ENCODE peak calls at places on chromosomes 1 and 21, in seven cellular contexts. One of them, this sample, is unnamed.

GRCh38 chr1:211831558-211832323 is 1.2 kb upstream of the LPGAT1 start:
- DNase-seq in osteocyte: no peak
- DNase-seq in PC-3: no peak
- DNase-seq in astrocyte: no peak
- DNase-seq in tibial artery: no peak
- DNase-seq in progenitor cell of endocrine pancreas: no peak
- DNase-seq in choroid plexus epithelial cell: no peak
- DNase-seq in this sample: no peak

GRCh38 chr1:25163986-25164385 is 68.3 kb downstream of the SYF2 start:
- DNase-seq in astrocyte: no peak
- DNase-seq in choroid plexus epithelial cell: no peak
- DNase-seq in tibial artery: no peak
- DNase-seq in PC-3: no peak
- DNase-seq in progenitor cell of endocrine pancreas: no peak
- DNase-seq in osteocyte: peak
- DNase-seq in this sample: no peak

GRCh38 chr1:231421616-231421970 is 494 bp downstream of the EGLN1 start:
- DNase-seq in osteocyte: no peak
- DNase-seq in choroid plexus epithelial cell: peak
- DNase-seq in PC-3: peak
- DNase-seq in tibial artery: peak
- DNase-seq in astrocyte: no peak
- DNase-seq in progenitor cell of endocrine pancreas: no peak
- DNase-seq in this sample: peak

GRCh38 chr1:9320520-9321479 is 28.1 kb downstream of the SPSB1 start:
- DNase-seq in PC-3: no peak
- DNase-seq in progenitor cell of endocrine pancreas: no peak
- DNase-seq in osteocyte: no peak
- DNase-seq in tibial artery: no peak
- DNase-seq in choroid plexus epithelial cell: no peak
- DNase-seq in astrocyte: no peak
- DNase-seq in this sample: no peak

GRCh38 chr1:236164273-236164672 is 21.9 kb downstream of the GPR137B start:
- DNase-seq in progenitor cell of endocrine pancreas: no peak
- DNase-seq in choroid plexus epithelial cell: no peak
- DNase-seq in osteocyte: no peak
- DNase-seq in PC-3: no peak
- DNase-seq in astrocyte: no peak
- DNase-seq in tibial artery: no peak
- DNase-seq in this sample: no peak

GRCh38 chr21:45822429-45823099 is 159.0 kb upstream of the COL6A1 start:
- DNase-seq in PC-3: no peak
- DNase-seq in choroid plexus epithelial cell: no peak
- DNase-seq in astrocyte: no peak
- DNase-seq in osteocyte: peak
- DNase-seq in tibial artery: no peak
- DNase-seq in progenitor cell of endocrine pancreas: no peak
- DNase-seq in this sample: no peak

GRCh38 chr1:46549697-46550681 is 1.5 kb downstream of the KNCN start:
- DNase-seq in PC-3: peak
- DNase-seq in progenitor cell of endocrine pancreas: no peak
- DNase-seq in choroid plexus epithelial cell: peak
- DNase-seq in osteocyte: no peak
- DNase-seq in tibial artery: no peak
- DNase-seq in astrocyte: peak
- DNase-seq in this sample: peak

GRCh38 chr1:97870574-97870973 is 50.3 kb downstream of the DPYD start:
- DNase-seq in progenitor cell of endocrine pancreas: no peak
- DNase-seq in astrocyte: no peak
- DNase-seq in choroid plexus epithelial cell: no peak
- DNase-seq in osteocyte: no peak
- DNase-seq in tibial artery: no peak
- DNase-seq in PC-3: no peak
- DNase-seq in this sample: no peak

GRCh38 chr1:212045981-212046380 is 10.4 kb downstream of the DTL start:
- DNase-seq in PC-3: no peak
- DNase-seq in choroid plexus epithelial cell: peak
- DNase-seq in astrocyte: peak
- DNase-seq in tibial artery: no peak
- DNase-seq in osteocyte: no peak
- DNase-seq in progenitor cell of endocrine pancreas: no peak
- DNase-seq in this sample: peak

GRCh38 chr1:2108213-2108876 is 58.1 kb downstream of the PRKCZ start:
- DNase-seq in choroid plexus epithelial cell: peak
- DNase-seq in osteocyte: no peak
- DNase-seq in progenitor cell of endocrine pancreas: no peak
- DNase-seq in astrocyte: no peak
- DNase-seq in tibial artery: no peak
- DNase-seq in PC-3: peak
- DNase-seq in this sample: no peak

GRCh38 chr1:21935891-21936365 is 1.2 kb downstream of the HSPG2 start:
- DNase-seq in PC-3: peak
- DNase-seq in osteocyte: no peak
- DNase-seq in tibial artery: no peak
- DNase-seq in choroid plexus epithelial cell: no peak
- DNase-seq in astrocyte: no peak
- DNase-seq in progenitor cell of endocrine pancreas: no peak
- DNase-seq in this sample: no peak

GRCh38 chr21:36419241-36419640 is 34.0 kb downstream of the CHAF1B start:
- DNase-seq in osteocyte: no peak
- DNase-seq in progenitor cell of endocrine pancreas: no peak
- DNase-seq in tibial artery: no peak
- DNase-seq in choroid plexus epithelial cell: no peak
- DNase-seq in astrocyte: no peak
- DNase-seq in PC-3: no peak
- DNase-seq in this sample: no peak

DNA sequence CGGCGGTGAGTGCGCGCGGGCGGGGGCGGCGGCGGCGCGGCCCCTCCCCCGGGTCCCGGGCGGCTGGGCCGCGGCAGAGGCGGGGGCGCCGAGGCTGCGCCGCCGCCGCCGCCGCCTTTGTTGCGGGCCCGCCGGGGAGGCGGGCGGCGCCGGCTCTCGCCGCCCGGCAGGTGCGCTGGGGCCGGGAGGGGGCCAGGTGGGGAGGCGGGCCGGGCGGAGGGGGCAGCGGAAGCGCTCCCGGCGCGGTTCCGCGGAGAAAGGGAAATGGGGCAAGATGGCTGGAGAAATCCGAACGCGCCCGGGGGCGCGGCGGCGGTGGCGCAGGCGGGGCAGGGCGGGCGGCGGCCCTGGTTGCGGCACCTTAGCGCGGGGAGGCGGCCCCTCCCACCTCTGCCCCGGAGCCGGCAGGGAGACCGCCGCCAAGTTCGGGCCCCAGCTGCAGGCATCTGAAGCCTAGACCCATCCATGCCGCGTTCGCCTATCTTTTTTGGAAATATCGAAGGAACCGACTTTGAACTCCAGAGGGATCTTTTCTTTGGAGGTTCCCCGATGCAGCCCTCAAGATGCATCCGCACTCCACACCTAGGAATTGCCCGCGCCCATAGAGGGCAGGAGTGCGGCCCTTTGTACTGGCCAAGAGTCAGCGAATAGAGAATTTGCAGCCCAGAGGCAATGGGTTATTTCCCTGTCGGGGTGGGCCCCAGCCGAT is 479 bp downstream of the POGK start:
- DNase-seq in choroid plexus epithelial cell: peak
- DNase-seq in tibial artery: peak
- DNase-seq in astrocyte: peak
- DNase-seq in osteocyte: no peak
- DNase-seq in progenitor cell of endocrine pancreas: peak
- DNase-seq in PC-3: peak
- DNase-seq in this sample: peak
- TF ChIP-seq CTCF in choroid plexus epithelial cell: peak
- TF ChIP-seq CTCF in tibial artery: no peak
- TF ChIP-seq CTCF in astrocyte: no peak
- TF ChIP-seq CTCF in osteocyte: peak
- TF ChIP-seq CTCF in progenitor cell of endocrine pancreas: peak
- TF ChIP-seq CTCF in PC-3: peak
- TF ChIP-seq CTCF in this sample: peak

GRCh38 chr1:71033136-71033535 is 14.5 kb downstream of the PTGER3 start:
- DNase-seq in astrocyte: no peak
- DNase-seq in choroid plexus epithelial cell: no peak
- DNase-seq in progenitor cell of endocrine pancreas: no peak
- DNase-seq in PC-3: no peak
- DNase-seq in tibial artery: no peak
- DNase-seq in osteocyte: no peak
- DNase-seq in this sample: no peak
- TF ChIP-seq CTCF in astrocyte: no peak
- TF ChIP-seq CTCF in choroid plexus epithelial cell: no peak
- TF ChIP-seq CTCF in progenitor cell of endocrine pancreas: no peak
- TF ChIP-seq CTCF in PC-3: no peak
- TF ChIP-seq CTCF in tibial artery: no peak
- TF ChIP-seq CTCF in osteocyte: no peak
- TF ChIP-seq CTCF in this sample: no peak

GRCh38 chr1:218983848-218984247 is 189.8 kb upstream of the LYPLAL1 start:
- DNase-seq in PC-3: no peak
- DNase-seq in choroid plexus epithelial cell: peak
- DNase-seq in osteocyte: no peak
- DNase-seq in progenitor cell of endocrine pancreas: no peak
- DNase-seq in tibial artery: no peak
- DNase-seq in astrocyte: no peak
- DNase-seq in this sample: no peak
- TF ChIP-seq CTCF in PC-3: peak
- TF ChIP-seq CTCF in choroid plexus epithelial cell: peak
- TF ChIP-seq CTCF in osteocyte: peak
- TF ChIP-seq CTCF in progenitor cell of endocrine pancreas: peak
- TF ChIP-seq CTCF in tibial artery: no peak
- TF ChIP-seq CTCF in astrocyte: no peak
- TF ChIP-seq CTCF in this sample: peak

GRCh38 chr1:116374340-116375164 is 1.5 kb downstream of the ATP1A1 start:
- DNase-seq in PC-3: no peak
- DNase-seq in astrocyte: no peak
- DNase-seq in choroid plexus epithelial cell: peak
- DNase-seq in osteocyte: no peak
- DNase-seq in tibial artery: no peak
- DNase-seq in progenitor cell of endocrine pancreas: no peak
- DNase-seq in this sample: no peak

GRCh38 chr1:116373451-116374339 is 651 bp downstream of the ATP1A1 start:
- DNase-seq in tibial artery: peak
- DNase-seq in PC-3: peak
- DNase-seq in osteocyte: no peak
- DNase-seq in choroid plexus epithelial cell: peak
- DNase-seq in progenitor cell of endocrine pancreas: peak
- DNase-seq in astrocyte: no peak
- DNase-seq in this sample: no peak

GRCh38 chr1:116375165-116375883 is 2.3 kb downstream of the ATP1A1 start:
- DNase-seq in progenitor cell of endocrine pancreas: no peak
- DNase-seq in osteocyte: no peak
- DNase-seq in tibial artery: no peak
- DNase-seq in PC-3: peak
- DNase-seq in choroid plexus epithelial cell: peak
- DNase-seq in astrocyte: no peak
- DNase-seq in this sample: no peak

GRCh38 chr1:116372186-116372585 is 858 bp upstream of the ATP1A1 start:
- DNase-seq in PC-3: peak
- DNase-seq in osteocyte: no peak
- DNase-seq in choroid plexus epithelial cell: no peak
- DNase-seq in astrocyte: no peak
- DNase-seq in tibial artery: no peak
- DNase-seq in progenitor cell of endocrine pancreas: no peak
- DNase-seq in this sample: no peak

GRCh38 chr1:116372651-116373444 is at the start of gene ATP1A1:
- DNase-seq in tibial artery: peak
- DNase-seq in astrocyte: peak
- DNase-seq in osteocyte: peak
- DNase-seq in choroid plexus epithelial cell: peak
- DNase-seq in progenitor cell of endocrine pancreas: peak
- DNase-seq in PC-3: peak
- DNase-seq in this sample: peak
- TF ChIP-seq CTCF in tibial artery: no peak
- TF ChIP-seq CTCF in astrocyte: no peak
- TF ChIP-seq CTCF in osteocyte: no peak
- TF ChIP-seq CTCF in choroid plexus epithelial cell: peak
- TF ChIP-seq CTCF in progenitor cell of endocrine pancreas: no peak
- TF ChIP-seq CTCF in PC-3: no peak
- TF ChIP-seq CTCF in this sample: no peak

This sample was measured in HFFc6.